ENCODE peak calls at places on chromosomes 12 and 14, in eight cellular contexts. M is anterior cingulate cortex, W is HFF-Myc, P is epithelial cell of esophagus, Z is NCI-H2029, C is smooth muscle cell of the brain vasculature, O is NCI-H526 treated with DMSO at 0.1 percent for 48 hours, T is NCI-H1105. Q is an unnamed sample.

GRCh38 chr14:25086817-25087396 is 37.0 kb upstream of the STXBP6 start:
- DNase-seq in M (no peak), W (no peak), P (no peak), Z (no peak), C (no peak), O (no peak), T (no peak), Q (no peak)

GRCh38 chr12:96397756-96398421 is 2.4 kb downstream of the CDK17 start:
- DNase-seq in M (no peak), W (no peak), P (no peak), Z (no peak), C (no peak), O (peak), T (no peak), Q (no peak)

GRCh38 chr14:77579065-77579464 is 37.4 kb downstream of the SPTLC2 start:
- DNase-seq in M (no peak), W (peak), P (no peak), Z (no peak), C (no peak), O (no peak), T (no peak), Q (no peak)

GRCh38 chr14:74548881-74549280 is 55.3 kb downstream of the ISCA2 start:
- DNase-seq in M (no peak), W (no peak), P (peak), Z (no peak), C (no peak), O (no peak), T (no peak), Q (no peak)

GRCh38 chr12:62898568-62898967 is 36.4 kb downstream of the PPM1H start:
- DNase-seq in M (no peak), W (no peak), P (peak), Z (no peak), C (no peak), O (no peak), T (no peak), Q (no peak)

GRCh38 chr14:91167380-91167770 is 53.5 kb downstream of the DGLUCY start:
- DNase-seq in M (no peak), W (no peak), P (no peak), Z (no peak), C (no peak), O (no peak), T (no peak), Q (no peak)

GRCh38 chr14:73472182-73473114 is 14.1 kb upstream of the NUMB start:
- DNase-seq in M (no peak), W (peak), P (peak), Z (peak), C (no peak), O (peak), T (peak), Q (peak)

GRCh38 chr12:48816148-48816854 is 2.0 kb upstream of the CACNB3 start:
- DNase-seq in M (no peak), W (no peak), P (peak), Z (peak), C (no peak), O (no peak), T (no peak), Q (no peak)

GRCh38 chr12:2629051-2629450 is 165.7 kb upstream of the FKBP4 start:
- DNase-seq in M (no peak), W (no peak), P (no peak), Z (no peak), C (no peak), O (no peak), T (no peak), Q (no peak)

GRCh38 chr12:76144253-76144564 is 59.7 kb upstream of the NAP1L1 start:
- DNase-seq in M (no peak), W (no peak), P (peak), Z (no peak), C (peak), O (no peak), T (peak), Q (no peak)

GRCh38 chr14:22557846-22558220 is 31.2 kb downstream of the DAD1 start:
- DNase-seq in M (no peak), W (no peak), P (no peak), Z (no peak), C (no peak), O (no peak), T (no peak), Q (no peak)

GRCh38 chr12:68332726-68333630 is 816 bp upstream of the MDM1 start:
- DNase-seq in M (no peak), W (no peak), P (peak), Z (no peak), C (no peak), O (no peak), T (no peak), Q (no peak)

GRCh38 chr12:132460571-132460970 is 29.4 kb upstream of the FBRSL1 start:
- DNase-seq in M (no peak), W (no peak), P (no peak), Z (no peak), C (no peak), O (no peak), T (no peak), Q (no peak)

GRCh38 chr12:87671757-87672156 is 357.4 kb downstream of the C12orf50 start:
- DNase-seq in M (no peak), W (no peak), P (no peak), Z (no peak), C (no peak), O (no peak), T (no peak), Q (no peak)

GRCh38 chr12:88035907-88036289 is 6.7 kb upstream of the C12orf50 start:
- DNase-seq in M (no peak), W (no peak), P (peak), Z (no peak), C (no peak), O (peak), T (no peak), Q (peak)

GRCh38 chr12:104648746-104649145 is 192.0 kb downstream of the CHST11 start:
- DNase-seq in M (no peak), W (no peak), P (no peak), Z (no peak), C (no peak), O (no peak), T (no peak), Q (no peak)

GRCh38 chr12:109706747-109707469 is 6.7 kb upstream of the FAM222A start:
- DNase-seq in M (no peak), W (no peak), P (no peak), Z (no peak), C (no peak), O (no peak), T (peak), Q (no peak)

GRCh38 chr14:33642080-33642479 is 308.8 kb downstream of the EGLN3 start:
- DNase-seq in M (no peak), W (no peak), P (no peak), Z (no peak), C (no peak), O (no peak), T (no peak), Q (no peak)

GRCh38 chr14:65169351-65169750 is 67.0 kb upstream of the MAX start:
- DNase-seq in M (no peak), W (peak), P (peak), Z (no peak), C (no peak), O (no peak), T (no peak), Q (peak)

GRCh38 chr12:131085816-131086591 is 132.3 kb downstream of the ADGRD1 start:
- DNase-seq in M (no peak), W (no peak), P (no peak), Z (no peak), C (no peak), O (no peak), T (no peak), Q (no peak)

GRCh38 chr14:73924337-73924736 is 25.6 kb downstream of the FAM161B start:
- DNase-seq in M (no peak), W (no peak), P (no peak), Z (no peak), C (no peak), O (no peak), T (no peak), Q (no peak)

GRCh38 chr12:70606001-70606400 is 31.2 kb downstream of the PTPRB start:
- DNase-seq in M (no peak), W (no peak), P (peak), Z (no peak), C (no peak), O (no peak), T (no peak), Q (no peak)

GRCh38 chr12:66753810-66754209 is 74.9 kb upstream of the GRIP1 start:
- DNase-seq in M (no peak), W (no peak), P (no peak), Z (no peak), C (no peak), O (no peak), T (no peak), Q (no peak)

GRCh38 chr12:47812797-47813490 is 6.8 kb downstream of the HDAC7 start:
- DNase-seq in M (no peak), W (no peak), P (peak), Z (no peak), C (peak), O (peak), T (no peak), Q (peak)

GRCh38 chr12:20415013-20415412 is 46.7 kb downstream of the PDE3A start:
- DNase-seq in M (no peak), W (no peak), P (no peak), Z (no peak), C (peak), O (no peak), T (peak), Q (no peak)

GRCh38 chr14:103593577-103593976 is 30.8 kb downstream of the COA8 start:
- DNase-seq in M (no peak), W (no peak), P (no peak), Z (no peak), C (no peak), O (no peak), T (no peak), Q (peak)

GRCh38 chr12:92356405-92356804 is 210.8 kb upstream of the BTG1 start:
- DNase-seq in M (no peak), W (no peak), P (no peak), Z (no peak), C (no peak), O (no peak), T (no peak), Q (no peak)

GRCh38 chr12:47983541-47984115 is 20.2 kb downstream of the TMEM106C start:
- DNase-seq in M (no peak), W (no peak), P (no peak), Z (no peak), C (no peak), O (no peak), T (no peak), Q (no peak)

GRCh38 chr12:43132291-43132690 is 419.7 kb downstream of the ADAMTS20 start:
- DNase-seq in M (no peak), W (no peak), P (no peak), Z (no peak), C (peak), O (no peak), T (no peak), Q (no peak)

GRCh38 chr12:15534322-15534721 is 212.0 kb downstream of the PTPRO start:
- DNase-seq in M (no peak), W (no peak), P (no peak), Z (no peak), C (no peak), O (no peak), T (no peak), Q (peak)

GRCh38 chr12:121581681-121582439 is 1.0 kb upstream of the KDM2B start:
- DNase-seq in M (no peak), W (no peak), P (no peak), Z (no peak), C (no peak), O (peak), T (no peak), Q (no peak)

GRCh38 chr12:52337054-52337453 is 15.9 kb upstream of the KRT83 start:
- DNase-seq in M (no peak), W (no peak), P (peak), Z (no peak), C (no peak), O (no peak), T (no peak), Q (no peak)

GRCh38 chr12:49838973-49839633 is 3.8 kb downstream of the BCDIN3D start:
- DNase-seq in M (no peak), W (no peak), P (peak), Z (no peak), C (no peak), O (peak), T (no peak), Q (peak)

GRCh38 chr12:49956663-49957569 is 4.8 kb upstream of the AQP5 start:
- DNase-seq in M (no peak), W (no peak), P (no peak), Z (no peak), C (no peak), O (no peak), T (no peak), Q (no peak)

GRCh38 chr12:14260011-14260993 is 105.2 kb upstream of the ATF7IP start:
- DNase-seq in M (peak), W (peak), P (peak), Z (peak), C (no peak), O (no peak), T (no peak), Q (no peak)

GRCh38 chr14:68637106-68638021 is 155.5 kb downstream of the ZFP36L1 start:
- DNase-seq in M (no peak), W (no peak), P (peak), Z (no peak), C (no peak), O (no peak), T (no peak), Q (no peak)

Q was measured in GM13977.